ENCODE peak calls at places on chromosomes 13 and 19, in five cellular contexts. C is endodermal cell, R is tibial nerve, J is neuronal stem cell, E is HAP-1. F is an unnamed sample. For H3K4me1 and H3K9me3, the result is how much of the 10 kb centered on the place peaks cover.

GRCh38 chr13:99086149-99086868 is 108.4 kb upstream of the DOCK9 start:
- DNase-seq in J (peak), C (peak), E (peak), R (peak), F (peak)

GRCh38 chr13:87123987-87124784 is 547.0 kb upstream of the SLITRK5 start:
- DNase-seq in R (no peak), J (peak), E (peak), C (peak), F (peak)

GRCh38 chr13:109088101-109088500 is 458.7 kb downstream of the MYO16 start:
- DNase-seq in C (no peak), R (no peak), J (no peak), E (no peak), F (no peak)

GRCh38 chr13:21043898-21044297 is 17.5 kb downstream of the LATS2 start:
- DNase-seq in J (no peak), C (no peak), E (no peak), R (no peak), F (peak)

GRCh38 chr13:99439048-99439447 is 62.2 kb upstream of the TM9SF2 start:
- DNase-seq in J (no peak), E (no peak), R (no peak), C (no peak), F (peak)

GRCh38 chr13:102152790-102153189 is 249.1 kb downstream of the FGF14 start:
- DNase-seq in C (no peak), R (no peak), E (no peak), J (no peak), F (no peak)

GRCh38 chr13:32165791-32166190 is 134.2 kb downstream of the FRY start:
- DNase-seq in E (no peak), C (no peak), R (no peak), J (no peak), F (no peak)

GRCh38 chr13:109151696-109152095 is 522.3 kb downstream of the MYO16 start:
- DNase-seq in C (peak), E (no peak), J (no peak), R (no peak), F (no peak)

GRCh38 chr13:92807343-92807742 is 419.3 kb upstream of the GPC6 start:
- DNase-seq in J (no peak), R (no peak), C (no peak), E (no peak), F (peak)

GRCh38 chr19:3687774-3688706 is 12.2 kb downstream of the PIP5K1C start:
- DNase-seq in R (no peak), C (peak), J (no peak), E (no peak), F (peak)

GRCh38 chr19:48372904-48373303 is 8.7 kb downstream of the SYNGR4 start:
- DNase-seq in C (no peak), E (no peak), R (no peak), J (no peak), F (no peak)

GRCh38 chr19:1172353-1173159 is 1.5 kb downstream of the SBNO2 start:
- DNase-seq in E (peak), R (peak), J (no peak), C (no peak), F (peak)

GRCh38 chr13:42275098-42275471 is 3.1 kb downstream of the AKAP11 start:
- DNase-seq in R (no peak), E (no peak), C (no peak), J (no peak), F (no peak)

GRCh38 chr19:55486043-55486970 is 1.3 kb downstream of the NAT14 start:
- DNase-seq in R (no peak), C (peak), J (no peak), E (no peak), F (no peak)
- H3K4me1 ChIP-seq in R (under half), C (under half), J (under half), E (under half), F (under half)

GRCh38 chr19:16544468-16545231 is 2.4 kb upstream of the CHERP start:
- DNase-seq in R (no peak), E (no peak), C (no peak), J (no peak), F (no peak)
- H3K4me3 ChIP-seq in R (no peak), E (no peak), C (no peak), J (no peak), F (no peak)

DNA sequence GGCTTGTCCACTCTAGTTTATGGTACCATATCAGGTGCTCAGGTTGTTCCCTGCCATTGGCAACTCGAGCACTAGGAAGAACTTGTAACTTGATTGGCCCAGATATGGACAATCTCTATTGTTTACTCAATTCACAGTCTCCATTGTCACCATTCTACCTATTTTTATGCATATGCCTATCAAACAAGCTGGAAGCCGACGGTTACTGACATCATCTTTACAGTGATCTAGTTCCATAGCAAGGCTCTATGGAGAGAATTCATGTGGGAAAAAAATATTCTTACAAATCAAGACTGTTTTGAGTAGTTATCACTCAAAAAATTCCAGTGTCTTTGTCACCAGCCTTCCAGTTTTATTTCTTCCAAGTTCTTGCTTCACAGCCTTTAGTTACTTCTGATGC is 1006.2 kb upstream of the PRR20A start:
- DNase-seq in E (no peak), R (no peak), C (no peak), J (no peak), F (no peak)
- H3K9me3 ChIP-seq in E (under half), R (under half), C (under half), J (under half), F (under half)

GRCh38 chr19:45150180-45150579 is 10.6 kb downstream of the NKPD1 start:
- DNase-seq in R (no peak), C (no peak), E (no peak), J (no peak), F (no peak)

GRCh38 chr19:45153339-45154063 is 7.3 kb downstream of the NKPD1 start:
- DNase-seq in R (no peak), E (no peak), J (peak), C (peak), F (peak)

GRCh38 chr19:45150731-45151725 is 9.8 kb downstream of the NKPD1 start:
- DNase-seq in E (no peak), R (no peak), C (no peak), J (no peak), F (no peak)

GRCh38 chr19:45152504-45153338 is 8.1 kb downstream of the NKPD1 start:
- DNase-seq in C (peak), J (no peak), R (peak), E (no peak), F (peak)

GRCh38 chr19:45151821-45152503 is 8.8 kb downstream of the NKPD1 start:
- DNase-seq in E (no peak), R (no peak), J (no peak), C (peak), F (no peak)
- H3K4me1 ChIP-seq in E (under half), R (under half), J (under half), C (under half), F (under half)

GRCh38 chr19:45766293-45766918 is 2.6 kb downstream of the SIX5 start:
- DNase-seq in J (no peak), C (no peak), R (no peak), E (no peak), F (no peak)

GRCh38 chr19:45767881-45768643 is 990 bp downstream of the SIX5 start:
- DNase-seq in J (peak), E (peak), R (peak), C (peak), F (peak)

GRCh38 chr19:45766919-45767346 is 2.1 kb downstream of the SIX5 start:
- DNase-seq in C (peak), E (no peak), R (no peak), J (no peak), F (no peak)

GRCh38 chr19:45768644-45769053 is 403 bp downstream of the SIX5 start:
- DNase-seq in C (peak), R (no peak), E (no peak), J (no peak), F (peak)

DNA sequence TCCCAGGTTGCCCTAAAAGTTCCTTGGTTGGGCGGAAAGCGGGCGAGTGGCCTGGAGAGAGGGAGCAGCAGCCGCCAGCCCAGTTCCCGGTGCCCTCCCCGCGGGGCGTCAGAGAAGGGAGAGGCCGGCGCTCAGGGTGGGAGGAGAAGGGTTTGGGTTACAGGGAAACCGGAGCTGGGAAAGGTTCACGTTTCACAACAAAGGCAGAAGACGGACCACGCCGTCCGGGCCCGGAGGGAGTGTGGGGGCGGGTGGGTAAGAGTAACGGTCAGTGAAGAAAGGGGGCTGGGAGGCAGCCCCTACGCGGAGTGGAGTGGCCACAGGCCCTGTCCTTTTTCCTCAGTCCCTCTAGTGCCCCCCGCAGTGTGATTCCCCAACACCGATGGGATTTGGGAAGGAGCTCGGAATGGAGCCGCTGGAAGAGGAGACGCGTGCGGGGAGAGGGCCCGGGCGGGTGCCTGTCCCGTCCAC is 1.6 kb downstream of the SIX5 start:
- DNase-seq in R (peak), E (peak), C (peak), J (peak), F (peak)
- H3K4me3 ChIP-seq in R (peak), E (peak), C (peak), J (peak), F (peak)

GRCh38 chr13:46906440-46906839 is 9.6 kb upstream of the HTR2A start:
- DNase-seq in C (no peak), J (no peak), E (no peak), R (no peak), F (no peak)

GRCh38 chr13:46899801-46900200 is 2.9 kb upstream of the HTR2A start:
- DNase-seq in R (no peak), E (no peak), C (no peak), J (no peak), F (no peak)

GRCh38 chr13:46903748-46904147 is 6.9 kb upstream of the HTR2A start:
- DNase-seq in C (no peak), R (no peak), J (no peak), E (no peak), F (peak)

GRCh38 chr13:46905249-46905648 is 8.4 kb upstream of the HTR2A start:
- DNase-seq in J (no peak), R (no peak), E (no peak), C (no peak), F (no peak)

DNA sequence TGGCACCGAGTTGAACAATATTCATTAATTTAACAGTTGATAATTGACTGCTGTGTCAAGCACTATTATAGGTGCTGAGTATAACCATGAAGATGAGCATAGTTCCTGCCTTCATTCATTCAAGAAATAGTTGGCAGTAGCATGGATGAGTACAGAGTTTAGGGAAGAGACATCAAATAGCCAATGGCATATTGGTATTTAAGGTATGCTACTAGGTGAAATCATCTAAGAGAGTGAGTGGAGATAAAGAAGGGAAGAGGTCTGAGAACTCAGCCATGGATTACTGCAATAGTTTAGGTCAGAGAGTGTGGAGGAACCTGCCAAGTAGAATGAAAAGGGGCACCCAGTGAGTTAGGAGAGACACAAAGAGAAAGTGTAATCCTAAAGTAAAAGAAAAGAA is 4.9 kb upstream of the HTR2A start:
- DNase-seq in J (no peak), E (no peak), C (no peak), R (no peak), F (no peak)
- H3K9me3 ChIP-seq in J (under half), E (under half), C (under half), R (under half), F (under half)

DNA sequence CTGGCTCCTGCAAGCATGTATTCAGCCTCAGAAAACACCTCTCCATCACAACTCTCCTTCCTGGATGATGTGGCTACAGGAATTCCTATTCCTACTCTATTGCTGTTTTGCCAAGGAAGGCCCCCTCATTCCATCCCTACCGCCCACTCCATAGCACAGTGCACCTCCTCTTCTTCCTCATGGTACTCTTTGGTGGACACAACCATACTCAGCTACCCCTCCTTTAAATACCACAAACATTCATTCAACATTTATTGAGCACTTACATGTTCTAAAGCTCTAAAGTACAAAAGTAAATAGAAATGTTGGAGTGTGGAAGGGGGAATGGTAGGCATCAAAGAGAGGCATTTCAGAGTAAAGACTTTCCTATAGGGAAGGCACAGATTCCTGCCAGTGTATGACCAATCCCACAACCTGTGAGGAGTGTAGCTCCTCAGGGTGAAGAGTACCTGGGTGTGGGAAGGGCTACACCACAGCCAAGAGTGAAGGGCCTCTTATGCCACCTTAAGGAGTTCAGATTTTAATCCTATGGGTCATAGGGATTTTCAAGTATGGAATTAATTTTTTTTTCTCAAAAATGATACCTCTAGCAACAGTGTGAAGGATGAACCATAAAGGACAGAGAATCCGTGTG is 42.5 kb downstream of the STARD13 start:
- DNase-seq in R (no peak), C (no peak), J (no peak), E (no peak), F (no peak)
- H3K4me1 ChIP-seq in R (under half), C (under half), J (under half), E (under half), F (under half)

GRCh38 chr19:2419754-2420153 is 7.6 kb downstream of the TIMM13 start:
- DNase-seq in J (no peak), R (no peak), C (no peak), E (no peak), F (no peak)
- H3K4me3 ChIP-seq in J (no peak), R (no peak), C (no peak), E (no peak), F (no peak)

F was measured in cardiac muscle cell.